ENCODE peak calls at places on chromosomes 4 and X, in six cellular contexts. One of them, this sample, is unnamed.

GRCh38 chr4:169070895-169071218 is 60.8 kb upstream of the CBR4 start:
- DNase-seq in IMR-90: no peak
- DNase-seq in pancreas: no peak
- DNase-seq in MM.1S: no peak
- DNase-seq in cardiac muscle cell: peak; percentile 33
- DNase-seq in upper lobe of left lung: peak; percentile 70
- DNase-seq in this sample: peak; percentile 66

GRCh38 chrX:4978613-4979012 is 1250.1 kb downstream of the NLGN4X start:
- DNase-seq in IMR-90: no peak
- DNase-seq in pancreas: no peak
- DNase-seq in MM.1S: no peak
- DNase-seq in cardiac muscle cell: no peak
- DNase-seq in upper lobe of left lung: no peak
- DNase-seq in this sample: no peak

GRCh38 chr4:78184584-78184983 is 127.5 kb downstream of the FRAS1 start:
- DNase-seq in IMR-90: no peak
- DNase-seq in pancreas: no peak
- DNase-seq in MM.1S: no peak
- DNase-seq in cardiac muscle cell: no peak
- DNase-seq in upper lobe of left lung: no peak
- DNase-seq in this sample: no peak

GRCh38 chr4:128468485-128468989 is 180.9 kb upstream of the PGRMC2 start:
- DNase-seq in IMR-90: peak; percentile 99
- DNase-seq in pancreas: no peak
- DNase-seq in MM.1S: no peak
- DNase-seq in cardiac muscle cell: peak; percentile 98
- DNase-seq in upper lobe of left lung: peak; percentile 83
- DNase-seq in this sample: peak; percentile 98

GRCh38 chr4:142347241-142347640 is 498.9 kb downstream of the INPP4B start:
- DNase-seq in IMR-90: peak; percentile 62
- DNase-seq in pancreas: no peak
- DNase-seq in MM.1S: no peak
- DNase-seq in cardiac muscle cell: peak; percentile 43
- DNase-seq in upper lobe of left lung: no peak
- DNase-seq in this sample: peak; percentile 42

GRCh38 chr4:1803523-1804423 is 10.7 kb downstream of the FGFR3 start:
- DNase-seq in IMR-90: no peak
- DNase-seq in pancreas: no peak
- DNase-seq in MM.1S: no peak
- DNase-seq in cardiac muscle cell: no peak
- DNase-seq in upper lobe of left lung: no peak
- DNase-seq in this sample: no peak

GRCh38 chrX:98029861-98030260 is 1146.2 kb downstream of the RPA4 start:
- DNase-seq in IMR-90: no peak
- DNase-seq in pancreas: no peak
- DNase-seq in MM.1S: no peak
- DNase-seq in cardiac muscle cell: no peak
- DNase-seq in upper lobe of left lung: no peak
- DNase-seq in this sample: no peak

GRCh38 chr4:12211636-12212035 is 782.9 kb upstream of the HS3ST1 start:
- DNase-seq in IMR-90: no peak
- DNase-seq in pancreas: no peak
- DNase-seq in MM.1S: no peak
- DNase-seq in cardiac muscle cell: no peak
- DNase-seq in upper lobe of left lung: no peak
- DNase-seq in this sample: no peak

GRCh38 chr4:76053730-76054129 is 17.9 kb upstream of the CXCL11 start:
- DNase-seq in IMR-90: no peak
- DNase-seq in pancreas: no peak
- DNase-seq in MM.1S: no peak
- DNase-seq in cardiac muscle cell: peak; percentile 54
- DNase-seq in upper lobe of left lung: no peak
- DNase-seq in this sample: no peak

GRCh38 chr4:81465668-81466357 is 5.9 kb downstream of the RASGEF1B start:
- DNase-seq in IMR-90: no peak
- DNase-seq in pancreas: no peak
- DNase-seq in MM.1S: no peak
- DNase-seq in cardiac muscle cell: no peak
- DNase-seq in upper lobe of left lung: no peak
- DNase-seq in this sample: no peak

GRCh38 chr4:79551555-79551954 is 143.5 kb upstream of the GK2 start:
- DNase-seq in IMR-90: no peak
- DNase-seq in pancreas: no peak
- DNase-seq in MM.1S: no peak
- DNase-seq in cardiac muscle cell: no peak
- DNase-seq in upper lobe of left lung: no peak
- DNase-seq in this sample: no peak

GRCh38 chr4:8607603-8608481 is 15.3 kb downstream of the CPZ start:
- DNase-seq in IMR-90: no peak
- DNase-seq in pancreas: peak; percentile 81
- DNase-seq in MM.1S: peak; percentile 28
- DNase-seq in cardiac muscle cell: peak; percentile 22
- DNase-seq in upper lobe of left lung: no peak
- DNase-seq in this sample: peak; percentile 7

GRCh38 chr4:185384877-185385465 is 10.8 kb downstream of the LRP2BP start:
- DNase-seq in IMR-90: no peak
- DNase-seq in pancreas: no peak
- DNase-seq in MM.1S: no peak
- DNase-seq in cardiac muscle cell: peak; percentile 41
- DNase-seq in upper lobe of left lung: no peak
- DNase-seq in this sample: peak; percentile 34

GRCh38 chr4:26020083-26020668 is 106.2 kb downstream of the SMIM20 start:
- DNase-seq in IMR-90: peak; percentile 84
- DNase-seq in pancreas: no peak
- DNase-seq in MM.1S: no peak
- DNase-seq in cardiac muscle cell: peak; percentile 82
- DNase-seq in upper lobe of left lung: peak; percentile 64
- DNase-seq in this sample: peak; percentile 73

DNA sequence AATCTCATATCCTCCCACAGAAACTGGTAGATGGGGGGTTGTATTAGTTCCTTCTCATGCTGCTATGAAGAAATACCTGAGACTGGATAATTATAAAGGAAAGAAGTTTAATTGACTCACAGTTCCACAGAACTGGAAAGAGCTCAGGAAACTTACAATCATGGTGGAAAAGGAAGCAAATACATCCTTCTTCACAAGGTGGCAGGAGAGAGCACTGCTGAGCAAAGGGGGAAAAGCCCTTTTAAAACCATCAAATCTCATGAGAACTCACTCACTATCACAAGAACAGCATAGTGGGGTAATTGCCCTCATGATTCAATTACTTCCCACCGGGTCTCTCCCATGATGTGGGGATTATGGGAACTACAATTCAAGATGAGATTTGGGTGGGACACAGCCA is 250.5 kb upstream of the GPRIN3 start:
- DNase-seq in IMR-90: no peak
- DNase-seq in pancreas: no peak
- DNase-seq in MM.1S: peak; percentile 15
- DNase-seq in cardiac muscle cell: peak; percentile 19
- DNase-seq in upper lobe of left lung: no peak
- DNase-seq in this sample: peak; percentile 23
- TF ChIP-seq CTCF in IMR-90: peak; percentile 28
- TF ChIP-seq CTCF in pancreas: no peak
- TF ChIP-seq CTCF in MM.1S: peak; percentile 50
- TF ChIP-seq CTCF in cardiac muscle cell: peak; percentile 34
- TF ChIP-seq CTCF in upper lobe of left lung: no peak
- TF ChIP-seq CTCF in this sample: peak; percentile 53

GRCh38 chrX:119763175-119763574 is 4.8 kb downstream of the SOWAHD start:
- DNase-seq in IMR-90: peak; percentile 77
- DNase-seq in pancreas: no peak
- DNase-seq in MM.1S: no peak
- DNase-seq in cardiac muscle cell: peak; percentile 85
- DNase-seq in upper lobe of left lung: no peak
- DNase-seq in this sample: peak; percentile 68
- TF ChIP-seq CTCF in IMR-90: no peak
- TF ChIP-seq CTCF in pancreas: no peak
- TF ChIP-seq CTCF in MM.1S: no peak
- TF ChIP-seq CTCF in cardiac muscle cell: no peak
- TF ChIP-seq CTCF in upper lobe of left lung: no peak
- TF ChIP-seq CTCF in this sample: no peak

GRCh38 chrX:39896951-39897740 is 200.6 kb downstream of the BCOR start:
- DNase-seq in IMR-90: peak; percentile 62
- DNase-seq in pancreas: peak; percentile 42
- DNase-seq in MM.1S: no peak
- DNase-seq in cardiac muscle cell: peak; percentile 75
- DNase-seq in upper lobe of left lung: peak; percentile 42
- DNase-seq in this sample: peak; percentile 71
- TF ChIP-seq CTCF in IMR-90: peak; percentile 1
- TF ChIP-seq CTCF in pancreas: no peak
- TF ChIP-seq CTCF in MM.1S: no peak
- TF ChIP-seq CTCF in cardiac muscle cell: peak; percentile 21
- TF ChIP-seq CTCF in upper lobe of left lung: no peak
- TF ChIP-seq CTCF in this sample: no peak

GRCh38 chr4:13540446-13541175 is 3.7 kb downstream of the NKX3-2 start:
- DNase-seq in IMR-90: no peak
- DNase-seq in pancreas: no peak
- DNase-seq in MM.1S: no peak
- DNase-seq in cardiac muscle cell: no peak
- DNase-seq in upper lobe of left lung: no peak
- DNase-seq in this sample: no peak

GRCh38 chr4:13542577-13543042 is 1.7 kb downstream of the NKX3-2 start:
- DNase-seq in IMR-90: no peak
- DNase-seq in pancreas: no peak
- DNase-seq in MM.1S: peak; percentile 3
- DNase-seq in cardiac muscle cell: no peak
- DNase-seq in upper lobe of left lung: no peak
- DNase-seq in this sample: no peak

GRCh38 chr4:13543091-13543581 is 1.2 kb downstream of the NKX3-2 start:
- DNase-seq in IMR-90: no peak
- DNase-seq in pancreas: no peak
- DNase-seq in MM.1S: peak; percentile 2
- DNase-seq in cardiac muscle cell: no peak
- DNase-seq in upper lobe of left lung: no peak
- DNase-seq in this sample: no peak

GRCh38 chr4:13541176-13541604 is 3.1 kb downstream of the NKX3-2 start:
- DNase-seq in IMR-90: no peak
- DNase-seq in pancreas: no peak
- DNase-seq in MM.1S: no peak
- DNase-seq in cardiac muscle cell: no peak
- DNase-seq in upper lobe of left lung: no peak
- DNase-seq in this sample: no peak

GRCh38 chr4:13541720-13542576 is 2.4 kb downstream of the NKX3-2 start:
- DNase-seq in IMR-90: no peak
- DNase-seq in pancreas: peak; percentile 84
- DNase-seq in MM.1S: no peak
- DNase-seq in cardiac muscle cell: no peak
- DNase-seq in upper lobe of left lung: peak; percentile 49
- DNase-seq in this sample: no peak
- TF ChIP-seq CTCF in IMR-90: peak; percentile 15
- TF ChIP-seq CTCF in pancreas: no peak
- TF ChIP-seq CTCF in MM.1S: no peak
- TF ChIP-seq CTCF in cardiac muscle cell: peak; percentile 24
- TF ChIP-seq CTCF in upper lobe of left lung: peak; percentile 34
- TF ChIP-seq CTCF in this sample: peak; percentile 36

DNA sequence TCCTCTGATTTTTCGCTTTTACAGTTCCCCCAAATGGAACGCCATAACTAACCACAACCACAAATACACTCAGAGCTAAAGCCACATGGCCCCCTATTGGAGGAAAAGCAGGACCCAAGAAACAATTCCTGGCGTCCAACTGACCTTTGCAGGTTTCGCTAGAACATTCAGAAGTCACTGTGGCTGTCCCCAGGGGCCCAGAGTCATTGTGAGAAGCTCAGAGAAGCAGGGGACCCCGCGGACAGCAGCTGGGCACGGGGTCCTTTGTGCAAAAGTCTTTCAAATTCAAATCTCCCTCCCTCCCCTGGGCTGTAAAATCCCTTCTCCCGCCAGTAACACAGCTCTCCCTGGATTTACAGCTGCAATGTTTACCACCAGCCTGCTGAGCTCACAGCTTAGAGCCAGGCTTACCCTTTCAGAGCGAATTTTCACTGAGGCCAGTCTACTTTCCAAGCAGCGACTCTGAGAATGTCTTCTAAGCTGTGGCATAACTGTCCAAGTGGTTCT is 214.8 kb downstream of the CRLF2 start:
- DNase-seq in IMR-90: no peak
- DNase-seq in pancreas: no peak
- DNase-seq in MM.1S: no peak
- DNase-seq in cardiac muscle cell: no peak
- DNase-seq in upper lobe of left lung: no peak
- DNase-seq in this sample: no peak
- TF ChIP-seq CTCF in IMR-90: no peak
- TF ChIP-seq CTCF in pancreas: no peak
- TF ChIP-seq CTCF in MM.1S: no peak
- TF ChIP-seq CTCF in cardiac muscle cell: no peak
- TF ChIP-seq CTCF in upper lobe of left lung: no peak
- TF ChIP-seq CTCF in this sample: no peak

This sample was measured in cardiac fibroblast.